ENCODE peak calls at places on chromosomes 1 and 21, in six cellular contexts. One of them, this sample, is unnamed.
A peak's percentile ranks its signal among the peaks of the same experiment; 100 is the strongest.

GRCh38 chr21:21801921-21802320 is 803.7 kb downstream of the NCAM2 start:
- DNase-seq in pancreas: no peak
- DNase-seq in left ventricle myocardium inferior: no peak
- DNase-seq in Caco-2: no peak
- DNase-seq in GM23338: peak; percentile 54
- DNase-seq in endodermal cell: no peak
- DNase-seq in this sample: no peak

GRCh38 chr1:177794316-177794991 is 175.4 kb downstream of the SEC16B start:
- DNase-seq in pancreas: no peak
- DNase-seq in left ventricle myocardium inferior: no peak
- DNase-seq in Caco-2: no peak
- DNase-seq in GM23338: peak; percentile 66
- DNase-seq in endodermal cell: peak; percentile 47
- DNase-seq in this sample: peak; percentile 62

GRCh38 chr1:200301152-200301551 is 108.7 kb downstream of the ZNF281 start:
- DNase-seq in pancreas: no peak
- DNase-seq in left ventricle myocardium inferior: no peak
- DNase-seq in Caco-2: no peak
- DNase-seq in GM23338: no peak
- DNase-seq in endodermal cell: no peak
- DNase-seq in this sample: no peak

GRCh38 chr1:97423397-97423796 is 497.4 kb downstream of the DPYD start:
- DNase-seq in pancreas: no peak
- DNase-seq in left ventricle myocardium inferior: no peak
- DNase-seq in Caco-2: no peak
- DNase-seq in GM23338: no peak
- DNase-seq in endodermal cell: no peak
- DNase-seq in this sample: peak; percentile 54

GRCh38 chr1:237891266-237891665 is 544 bp upstream of the ZP4 start:
- DNase-seq in pancreas: no peak
- DNase-seq in left ventricle myocardium inferior: no peak
- DNase-seq in Caco-2: no peak
- DNase-seq in GM23338: no peak
- DNase-seq in endodermal cell: no peak
- DNase-seq in this sample: no peak

GRCh38 chr1:111600886-111601386 is 18.7 kb upstream of the RAP1A start:
- DNase-seq in pancreas: no peak
- DNase-seq in left ventricle myocardium inferior: no peak
- DNase-seq in Caco-2: no peak
- DNase-seq in GM23338: no peak
- DNase-seq in endodermal cell: no peak
- DNase-seq in this sample: no peak

GRCh38 chr1:7491089-7491817 is 279.8 kb upstream of the VAMP3 start:
- DNase-seq in pancreas: no peak
- DNase-seq in left ventricle myocardium inferior: no peak
- DNase-seq in Caco-2: no peak
- DNase-seq in GM23338: no peak
- DNase-seq in endodermal cell: no peak
- DNase-seq in this sample: no peak

GRCh38 chr1:156245451-156246232 is 2.2 kb downstream of the PAQR6 start:
- DNase-seq in pancreas: peak; percentile 72
- DNase-seq in left ventricle myocardium inferior: no peak
- DNase-seq in Caco-2: no peak
- DNase-seq in GM23338: peak; percentile 75
- DNase-seq in endodermal cell: no peak
- DNase-seq in this sample: no peak

GRCh38 chr1:1597275-1597930 is 2.5 kb downstream of the FNDC10 start:
- DNase-seq in pancreas: no peak
- DNase-seq in left ventricle myocardium inferior: no peak
- DNase-seq in Caco-2: peak; percentile 28
- DNase-seq in GM23338: peak; percentile 76
- DNase-seq in endodermal cell: peak; percentile 84
- DNase-seq in this sample: peak; percentile 52

GRCh38 chr1:59971464-59971911 is 44.9 kb upstream of the CYP2J2 start:
- DNase-seq in pancreas: peak; percentile 89
- DNase-seq in left ventricle myocardium inferior: peak; percentile 55
- DNase-seq in Caco-2: peak; percentile 71
- DNase-seq in GM23338: peak; percentile 86
- DNase-seq in endodermal cell: peak; percentile 93
- DNase-seq in this sample: peak; percentile 82

GRCh38 chr1:24901791-24902470 is 28.1 kb downstream of the RUNX3 start:
- DNase-seq in pancreas: no peak
- DNase-seq in left ventricle myocardium inferior: no peak
- DNase-seq in Caco-2: no peak
- DNase-seq in GM23338: no peak
- DNase-seq in endodermal cell: no peak
- DNase-seq in this sample: no peak

GRCh38 chr1:11380500-11380899 is 98.5 kb upstream of the DISP3 start:
- DNase-seq in pancreas: no peak
- DNase-seq in left ventricle myocardium inferior: no peak
- DNase-seq in Caco-2: no peak
- DNase-seq in GM23338: no peak
- DNase-seq in endodermal cell: no peak
- DNase-seq in this sample: no peak

GRCh38 chr1:212641956-212642355 is 33.4 kb downstream of the ATF3 start:
- DNase-seq in pancreas: no peak
- DNase-seq in left ventricle myocardium inferior: no peak
- DNase-seq in Caco-2: no peak
- DNase-seq in GM23338: no peak
- DNase-seq in endodermal cell: no peak
- DNase-seq in this sample: no peak

GRCh38 chr1:155485945-155486344 is 76.7 kb downstream of the ASH1L start:
- DNase-seq in pancreas: no peak
- DNase-seq in left ventricle myocardium inferior: no peak
- DNase-seq in Caco-2: no peak
- DNase-seq in GM23338: no peak
- DNase-seq in endodermal cell: no peak
- DNase-seq in this sample: no peak

GRCh38 chr1:201673093-201673492 is 134.2 kb downstream of the NAV1 start:
- DNase-seq in pancreas: no peak
- DNase-seq in left ventricle myocardium inferior: no peak
- DNase-seq in Caco-2: no peak
- DNase-seq in GM23338: no peak
- DNase-seq in endodermal cell: no peak
- DNase-seq in this sample: no peak

DNA sequence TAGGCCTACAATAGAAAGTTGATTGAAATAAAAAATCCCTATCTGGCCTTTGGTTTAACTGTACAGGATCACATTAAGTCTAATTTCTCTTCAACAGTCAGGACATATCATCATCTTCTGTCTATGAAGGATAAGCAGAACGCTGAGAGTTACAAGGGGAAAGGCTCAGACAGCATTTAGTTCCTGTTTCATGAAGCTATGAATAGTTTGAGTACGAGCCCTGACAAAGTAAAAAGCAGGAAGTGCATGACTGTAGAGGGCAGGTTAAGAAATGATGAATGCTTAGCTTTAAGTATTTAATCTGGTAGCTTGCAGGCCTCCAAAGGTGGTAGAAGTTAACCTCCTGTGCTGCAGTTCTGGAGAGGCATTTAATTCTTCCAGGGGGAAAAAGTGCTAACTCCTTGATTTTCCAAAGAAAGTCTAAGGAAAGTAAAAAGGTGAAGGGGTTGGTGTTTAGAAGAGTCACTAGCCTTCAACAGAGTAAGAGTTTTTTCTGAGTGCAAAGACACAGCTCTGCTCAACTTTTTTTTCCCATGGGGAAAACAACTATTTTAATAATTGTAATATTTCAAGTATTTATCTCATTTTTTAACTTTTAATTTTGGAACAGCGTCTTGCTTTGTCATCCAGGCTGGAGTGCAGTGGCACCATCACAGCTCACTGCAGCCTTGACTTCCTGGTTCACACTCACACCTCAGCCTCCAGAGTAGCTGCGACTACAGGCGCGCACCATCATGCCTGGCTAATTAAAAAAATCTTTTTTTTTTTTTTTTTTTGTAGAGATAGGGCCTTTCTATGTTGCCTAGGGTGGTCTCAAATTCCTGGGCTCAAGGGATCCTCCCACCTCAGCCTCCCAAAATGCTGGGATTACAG is 202.8 kb downstream of the APP start:
- DNase-seq in pancreas: no peak
- DNase-seq in left ventricle myocardium inferior: no peak
- DNase-seq in Caco-2: no peak
- DNase-seq in GM23338: no peak
- DNase-seq in endodermal cell: no peak
- DNase-seq in this sample: no peak
- H3K4me3 ChIP-seq in pancreas: no peak overlapping the region
- H3K4me3 ChIP-seq in left ventricle myocardium inferior: no peak overlapping the region
- H3K4me3 ChIP-seq in Caco-2: no peak overlapping the region
- H3K4me3 ChIP-seq in GM23338: no peak overlapping the region
- H3K4me3 ChIP-seq in endodermal cell: no peak overlapping the region
- H3K4me3 ChIP-seq in this sample: no peak overlapping the region

GRCh38 chr1:29077155-29077554 is 46.5 kb downstream of the TMEM200B start:
- DNase-seq in pancreas: no peak
- DNase-seq in left ventricle myocardium inferior: no peak
- DNase-seq in Caco-2: no peak
- DNase-seq in GM23338: no peak
- DNase-seq in endodermal cell: no peak
- DNase-seq in this sample: no peak
- H3K4me3 ChIP-seq in pancreas: no peak overlapping the region
- H3K4me3 ChIP-seq in left ventricle myocardium inferior: no peak overlapping the region
- H3K4me3 ChIP-seq in Caco-2: no peak overlapping the region
- H3K4me3 ChIP-seq in GM23338: no peak overlapping the region
- H3K4me3 ChIP-seq in endodermal cell: no peak overlapping the region
- H3K4me3 ChIP-seq in this sample: no peak overlapping the region

DNA sequence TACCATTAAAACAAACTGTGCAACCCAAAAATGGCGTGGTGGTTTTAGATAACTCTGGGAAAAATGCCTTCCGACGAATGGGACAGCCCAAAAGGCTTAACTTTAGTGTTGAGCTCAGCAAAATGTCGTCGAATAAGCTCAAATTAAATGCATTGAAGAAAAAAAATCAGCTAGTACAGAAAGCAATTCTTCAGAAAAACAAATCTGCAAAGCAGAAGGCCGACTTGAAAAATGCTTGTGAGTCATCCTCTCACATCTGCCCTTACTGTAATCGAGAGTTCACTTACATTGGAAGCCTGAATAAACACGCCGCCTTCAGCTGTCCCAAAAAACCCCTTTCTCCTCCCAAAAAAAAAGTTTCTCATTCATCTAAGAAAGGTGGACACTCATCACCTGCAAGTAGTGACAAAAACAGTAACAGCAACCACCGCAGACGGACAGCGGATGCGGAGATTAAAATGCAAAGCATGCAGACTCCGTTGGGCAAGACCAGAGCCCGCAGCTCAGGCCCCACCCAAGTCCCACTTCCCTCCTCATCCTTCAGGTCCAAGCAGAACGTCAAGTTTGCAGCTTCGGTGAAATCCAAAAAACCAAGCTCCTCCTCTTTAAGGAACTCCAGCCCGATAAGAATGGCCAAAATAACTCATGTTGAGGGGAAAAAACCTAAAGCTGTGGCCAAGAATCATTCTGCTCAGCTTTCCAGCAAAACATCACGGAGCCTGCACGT is 82.1 kb downstream of the PRDM2 start:
- DNase-seq in pancreas: no peak
- DNase-seq in left ventricle myocardium inferior: no peak
- DNase-seq in Caco-2: no peak
- DNase-seq in GM23338: no peak
- DNase-seq in endodermal cell: no peak
- DNase-seq in this sample: no peak
- H3K4me3 ChIP-seq in pancreas: no peak overlapping the region
- H3K4me3 ChIP-seq in left ventricle myocardium inferior: no peak overlapping the region
- H3K4me3 ChIP-seq in Caco-2: no peak overlapping the region
- H3K4me3 ChIP-seq in GM23338: no peak overlapping the region
- H3K4me3 ChIP-seq in endodermal cell: no peak overlapping the region
- H3K4me3 ChIP-seq in this sample: no peak overlapping the region

GRCh38 chr1:94045465-94046056 is 75.4 kb downstream of the ABCA4 start:
- DNase-seq in pancreas: peak; percentile 62
- DNase-seq in left ventricle myocardium inferior: peak; percentile 91
- DNase-seq in Caco-2: peak; percentile 91
- DNase-seq in GM23338: peak; percentile 98
- DNase-seq in endodermal cell: peak; percentile 96
- DNase-seq in this sample: peak; percentile 91
- H3K4me3 ChIP-seq in pancreas: no peak overlapping the region
- H3K4me3 ChIP-seq in left ventricle myocardium inferior: peak overlapping the region; percentile 48
- H3K4me3 ChIP-seq in Caco-2: peak overlapping the region; percentile 12
- H3K4me3 ChIP-seq in GM23338: peak overlapping the region; percentile 30
- H3K4me3 ChIP-seq in endodermal cell: no peak overlapping the region
- H3K4me3 ChIP-seq in this sample: no peak overlapping the region

GRCh38 chr1:90810681-90811080 is 93.6 kb upstream of the BARHL2 start:
- DNase-seq in pancreas: no peak
- DNase-seq in left ventricle myocardium inferior: no peak
- DNase-seq in Caco-2: no peak
- DNase-seq in GM23338: no peak
- DNase-seq in endodermal cell: no peak
- DNase-seq in this sample: no peak
- H3K4me3 ChIP-seq in pancreas: no peak overlapping the region
- H3K4me3 ChIP-seq in left ventricle myocardium inferior: no peak overlapping the region
- H3K4me3 ChIP-seq in Caco-2: no peak overlapping the region
- H3K4me3 ChIP-seq in GM23338: no peak overlapping the region
- H3K4me3 ChIP-seq in endodermal cell: no peak overlapping the region
- H3K4me3 ChIP-seq in this sample: no peak overlapping the region

GRCh38 chr1:21261551-21262281 is 28.5 kb downstream of the ECE1 start:
- DNase-seq in pancreas: no peak
- DNase-seq in left ventricle myocardium inferior: peak; percentile 79
- DNase-seq in Caco-2: no peak
- DNase-seq in GM23338: peak; percentile 33
- DNase-seq in endodermal cell: peak; percentile 61
- DNase-seq in this sample: no peak

GRCh38 chr1:21263052-21263429 is 27.2 kb downstream of the ECE1 start:
- DNase-seq in pancreas: no peak
- DNase-seq in left ventricle myocardium inferior: no peak
- DNase-seq in Caco-2: no peak
- DNase-seq in GM23338: no peak
- DNase-seq in endodermal cell: no peak
- DNase-seq in this sample: no peak

GRCh38 chr1:21263653-21264225 is 26.5 kb downstream of the ECE1 start:
- DNase-seq in pancreas: no peak
- DNase-seq in left ventricle myocardium inferior: no peak
- DNase-seq in Caco-2: no peak
- DNase-seq in GM23338: no peak
- DNase-seq in endodermal cell: no peak
- DNase-seq in this sample: no peak

GRCh38 chr1:21260405-21261129 is 29.7 kb downstream of the ECE1 start:
- DNase-seq in pancreas: no peak
- DNase-seq in left ventricle myocardium inferior: no peak
- DNase-seq in Caco-2: no peak
- DNase-seq in GM23338: no peak
- DNase-seq in endodermal cell: no peak
- DNase-seq in this sample: no peak

DNA sequence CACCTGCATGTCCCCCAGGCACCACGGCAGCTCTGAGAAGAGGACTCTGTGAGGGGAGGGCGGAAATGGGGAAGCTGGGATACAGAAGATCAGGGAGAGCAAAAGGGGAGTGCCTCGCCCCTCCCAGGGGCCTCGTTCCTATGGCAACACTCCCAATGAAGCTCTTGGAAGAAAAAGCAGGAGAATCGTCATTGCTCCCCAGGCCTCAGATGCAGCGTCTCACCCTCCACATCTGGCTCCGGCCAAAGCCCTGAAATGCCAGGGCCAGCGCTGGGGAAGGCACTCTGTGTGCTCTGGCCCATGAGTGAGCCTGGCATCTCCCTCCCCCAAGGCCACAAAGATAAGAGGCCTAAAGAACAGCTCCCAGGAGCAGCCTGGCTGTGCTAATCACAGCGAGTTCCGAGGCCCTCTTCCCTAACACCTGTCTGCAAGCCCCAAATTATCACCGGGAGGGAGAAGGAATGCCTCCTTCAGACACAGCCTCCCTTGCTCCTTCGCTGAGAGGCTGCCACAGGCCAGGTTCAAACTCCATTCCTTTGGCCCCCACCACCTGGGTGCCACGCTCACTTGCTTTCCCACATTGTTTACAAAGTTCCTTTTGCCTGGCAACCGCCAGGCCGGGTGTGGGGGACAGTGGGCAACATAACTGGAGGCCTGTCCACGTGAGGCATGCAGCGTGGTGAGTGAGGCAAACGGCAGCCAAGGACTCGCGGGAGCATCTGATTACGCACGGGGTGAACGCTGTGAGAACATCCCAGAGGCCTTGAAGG is 27.8 kb downstream of the ECE1 start:
- DNase-seq in pancreas: peak; percentile 76
- DNase-seq in left ventricle myocardium inferior: peak; percentile 86
- DNase-seq in Caco-2: no peak
- DNase-seq in GM23338: peak; percentile 59
- DNase-seq in endodermal cell: peak; percentile 65
- DNase-seq in this sample: peak; percentile 50
- H3K4me3 ChIP-seq in pancreas: no peak overlapping the region
- H3K4me3 ChIP-seq in left ventricle myocardium inferior: peak overlapping the region; percentile 50
- H3K4me3 ChIP-seq in Caco-2: no peak overlapping the region
- H3K4me3 ChIP-seq in GM23338: no peak overlapping the region
- H3K4me3 ChIP-seq in endodermal cell: no peak overlapping the region
- H3K4me3 ChIP-seq in this sample: no peak overlapping the region